ENCODE peak calls at places on chromosomes 7 and 10, in five cellular contexts. B, X, C, A and P are unnamed samples.

GRCh38 chr7:118372530-118372929 is 148.0 kb downstream of the ANKRD7 start:
- DNase-seq in B (no peak), X (no peak), C (no peak), A (no peak), P (no peak)

GRCh38 chr10:116201011-116201410 is 72.0 kb downstream of the GFRA1 start:
- DNase-seq in B (no peak), X (no peak), C (no peak), A (no peak), P (no peak)

GRCh38 chr10:132064771-132065437 is 842 bp upstream of the JAKMIP3 start:
- DNase-seq in B (no peak), X (no peak), C (no peak), A (no peak), P (no peak)

GRCh38 chr10:77391605-77392235 is 245.9 kb downstream of the KCNMA1 start:
- DNase-seq in B (peak), X (peak), C (peak), A (peak), P (peak)

GRCh38 chr10:127922675-127923366 is 15.9 kb downstream of the PTPRE start:
- DNase-seq in B (peak), X (peak), C (no peak), A (no peak), P (no peak)

GRCh38 chr10:117656385-117657367 is 114.1 kb downstream of the EMX2 start:
- DNase-seq in B (no peak), X (no peak), C (no peak), A (no peak), P (no peak)

GRCh38 chr7:105675873-105676484 is 94.7 kb upstream of the EFCAB10 start:
- DNase-seq in B (no peak), X (no peak), C (no peak), A (peak), P (peak)

GRCh38 chr7:146656988-146657387 is 540.4 kb downstream of the CNTNAP2 start:
- DNase-seq in B (no peak), X (no peak), C (no peak), A (no peak), P (no peak)

GRCh38 chr10:12394236-12395033 is 45.1 kb downstream of the CAMK1D start:
- DNase-seq in B (no peak), X (no peak), C (no peak), A (no peak), P (no peak)

GRCh38 chr7:135575296-135575695 is 17.6 kb downstream of the NUP205 start:
- DNase-seq in B (no peak), X (no peak), C (no peak), A (peak), P (no peak)

GRCh38 chr7:110898516-110898915 is 192.4 kb upstream of the LRRN3 start:
- DNase-seq in B (no peak), X (no peak), C (no peak), A (no peak), P (no peak)

GRCh38 chr10:100806356-100806645 is 60.9 kb downstream of the PAX2 start:
- DNase-seq in B (no peak), X (no peak), C (no peak), A (no peak), P (no peak)

GRCh38 chr7:1775389-1775788 is 105.3 kb downstream of the ELFN1 start:
- DNase-seq in B (no peak), X (no peak), C (no peak), A (no peak), P (no peak)

GRCh38 chr7:41130596-41131236 is 572.2 kb downstream of the INHBA start:
- DNase-seq in B (no peak), X (no peak), C (no peak), A (no peak), P (no peak)

GRCh38 chr10:42574336-42574735 is 64.0 kb downstream of the ZNF33B start:
- DNase-seq in B (no peak), X (no peak), C (no peak), A (no peak), P (no peak)

GRCh38 chr10:102535481-102536147 is 31.8 kb downstream of the SUFU start:
- DNase-seq in B (no peak), X (no peak), C (no peak), A (no peak), P (no peak)

GRCh38 chr10:127117125-127117524 is 79.3 kb downstream of the INSYN2A start:
- DNase-seq in B (no peak), X (peak), C (peak), A (peak), P (peak)

GRCh38 chr7:2402687-2403013 is 761 bp upstream of the CHST12 start:
- DNase-seq in B (no peak), X (no peak), C (no peak), A (no peak), P (no peak)

GRCh38 chr10:128049226-128050010 is 76.8 kb downstream of the MKI67 start:
- DNase-seq in B (no peak), X (no peak), C (no peak), A (no peak), P (no peak)

GRCh38 chr7:158829021-158829341 is 328 bp downstream of the ESYT2 start:
- DNase-seq in B (no peak), X (peak), C (peak), A (peak), P (peak)

GRCh38 chr10:78802866-78803265 is 265.9 kb upstream of the ZMIZ1 start:
- DNase-seq in B (no peak), X (peak), C (no peak), A (no peak), P (no peak)

GRCh38 chr7:45567713-45568112 is 6.5 kb upstream of the ADCY1 start:
- DNase-seq in B (no peak), X (no peak), C (no peak), A (no peak), P (no peak)

GRCh38 chr7:92782236-92782635 is 54.1 kb downstream of the CDK6 start:
- DNase-seq in B (no peak), X (no peak), C (no peak), A (no peak), P (no peak)

GRCh38 chr10:96025566-96025965 is 17.8 kb upstream of the CCNJ start:
- DNase-seq in B (no peak), X (peak), C (peak), A (peak), P (peak)

GRCh38 chr10:2812631-2813030 is 254.7 kb upstream of the PFKP start:
- DNase-seq in B (no peak), X (no peak), C (no peak), A (no peak), P (no peak)

GRCh38 chr7:129530881-129531391 is 28.6 kb downstream of the SMKR1 start:
- DNase-seq in B (no peak), X (peak), C (no peak), A (no peak), P (no peak)

GRCh38 chr10:4650572-4650971 is 175.4 kb upstream of the AKR1E2 start:
- DNase-seq in B (no peak), X (peak), C (no peak), A (no peak), P (no peak)

GRCh38 chr7:64946772-64947171 is 43.7 kb downstream of the ZNF273 start:
- DNase-seq in B (no peak), X (peak), C (peak), A (peak), P (peak)

GRCh38 chr7:22572937-22573336 is 72.9 kb upstream of the STEAP1B start:
- DNase-seq in B (no peak), X (no peak), C (no peak), A (no peak), P (no peak)

GRCh38 chr10:48501806-48502771 is 102.8 kb downstream of the ARHGAP22 start:
- DNase-seq in B (no peak), X (no peak), C (no peak), A (no peak), P (no peak)

GRCh38 chr7:152527610-152528032 is 91.8 kb upstream of the KMT2C start:
- DNase-seq in B (no peak), X (no peak), C (no peak), A (no peak), P (no peak)

GRCh38 chr7:152095771-152096170 is 70.3 kb downstream of the GALNT11 start:
- DNase-seq in B (no peak), X (no peak), C (no peak), A (no peak), P (no peak)

GRCh38 chr7:84455788-84456187 is 261.2 kb upstream of the SEMA3A start:
- DNase-seq in B (no peak), X (no peak), C (no peak), A (no peak), P (peak)

GRCh38 chr10:5948999-5949759 is 28.2 kb downstream of the IL15RA start:
- DNase-seq in B (no peak), X (peak), C (peak), A (peak), P (peak)

GRCh38 chr10:86951184-86951761 is 6.1 kb downstream of the MMRN2 start:
- DNase-seq in B (no peak), X (peak), C (no peak), A (no peak), P (no peak)

GRCh38 chr7:106911959-106912358 is 46.9 kb downstream of the PIK3CG start:
- DNase-seq in B (no peak), X (no peak), C (no peak), A (peak), P (no peak)

GRCh38 chr10:86189891-86190290 is 176.7 kb downstream of the GRID1 start:
- DNase-seq in B (no peak), X (no peak), C (no peak), A (no peak), P (no peak)

GRCh38 chr7:38660427-38661099 is 29.4 kb upstream of the AMPH start:
- DNase-seq in B (no peak), X (peak), C (peak), A (peak), P (peak)
- H3K4me3 ChIP-seq in B (no peak), X (no peak), C (no peak), A (no peak), P (no peak)

GRCh38 chr10:70481831-70482530 is 3.4 kb downstream of the PALD1 start:
- DNase-seq in B (peak), X (no peak), C (no peak), A (no peak), P (no peak)
- H3K4me3 ChIP-seq in B (no peak), X (no peak), C (no peak), A (peak), P (no peak)

DNA sequence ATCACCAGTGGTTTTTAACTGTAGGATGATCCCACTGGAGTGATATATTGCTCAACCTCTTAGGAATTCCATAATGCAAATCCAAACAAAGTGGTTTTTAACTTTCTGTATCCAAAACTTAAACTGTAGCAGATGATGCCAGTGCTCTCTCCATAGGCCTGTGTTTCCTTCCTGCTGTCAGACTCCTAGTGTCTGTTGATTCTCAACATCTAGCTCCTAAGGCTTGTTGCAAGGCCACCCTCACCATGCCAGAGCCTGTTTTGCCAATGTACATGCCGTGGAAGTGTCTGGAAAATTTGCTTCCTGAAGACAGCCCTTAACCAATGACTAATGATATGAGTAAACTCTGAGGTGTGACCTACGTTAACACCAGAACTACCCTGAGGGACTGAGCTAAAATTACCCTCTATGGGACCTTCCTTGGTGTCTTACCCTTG is 39.3 kb downstream of the C1GALT1 start:
- DNase-seq in B (no peak), X (peak), C (no peak), A (no peak), P (peak)
- H3K4me3 ChIP-seq in B (no peak), X (no peak), C (no peak), A (no peak), P (no peak)

GRCh38 chr7:97219237-97219636 is 101.7 kb downstream of the SDHAF3 start:
- DNase-seq in B (no peak), X (no peak), C (no peak), A (no peak), P (no peak)

GRCh38 chr7:97215556-97215955 is 98.1 kb downstream of the SDHAF3 start:
- DNase-seq in B (no peak), X (peak), C (peak), A (no peak), P (peak)

DNA sequence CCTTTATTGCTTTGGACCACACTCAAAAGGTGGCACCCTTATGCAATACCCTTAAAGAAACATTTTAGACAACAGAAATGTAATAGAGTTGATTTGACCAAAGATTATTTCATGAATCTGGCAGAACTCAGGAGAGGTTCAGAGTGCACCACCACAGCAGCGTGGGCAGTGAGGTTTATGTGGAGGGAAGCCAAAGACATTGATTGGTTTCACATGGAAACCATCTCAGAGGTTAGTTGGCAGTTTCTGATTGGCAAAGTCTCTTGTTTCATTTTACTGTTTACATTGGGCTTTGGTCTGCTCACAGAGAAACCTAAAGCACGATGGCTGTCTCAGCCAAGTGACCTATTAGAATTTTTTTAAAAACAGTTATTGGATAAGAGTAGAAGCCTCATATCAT is 101.3 kb downstream of the SDHAF3 start:
- DNase-seq in B (no peak), X (no peak), C (no peak), A (no peak), P (no peak)
- H3K4me3 ChIP-seq in B (no peak), X (no peak), C (no peak), A (no peak), P (no peak)

GRCh38 chr10:103666751-103667150 is 173.2 kb downstream of the NEURL1 start:
- DNase-seq in B (no peak), X (no peak), C (no peak), A (no peak), P (no peak)

GRCh38 chr10:103667390-103667789 is 173.9 kb downstream of the NEURL1 start:
- DNase-seq in B (no peak), X (no peak), C (no peak), A (no peak), P (no peak)

GRCh38 chr10:103669944-103670343 is 176.4 kb downstream of the NEURL1 start:
- DNase-seq in B (no peak), X (no peak), C (peak), A (no peak), P (no peak)

GRCh38 chr10:103669243-103669929 is 175.9 kb downstream of the NEURL1 start:
- DNase-seq in B (no peak), X (no peak), C (no peak), A (no peak), P (no peak)

DNA sequence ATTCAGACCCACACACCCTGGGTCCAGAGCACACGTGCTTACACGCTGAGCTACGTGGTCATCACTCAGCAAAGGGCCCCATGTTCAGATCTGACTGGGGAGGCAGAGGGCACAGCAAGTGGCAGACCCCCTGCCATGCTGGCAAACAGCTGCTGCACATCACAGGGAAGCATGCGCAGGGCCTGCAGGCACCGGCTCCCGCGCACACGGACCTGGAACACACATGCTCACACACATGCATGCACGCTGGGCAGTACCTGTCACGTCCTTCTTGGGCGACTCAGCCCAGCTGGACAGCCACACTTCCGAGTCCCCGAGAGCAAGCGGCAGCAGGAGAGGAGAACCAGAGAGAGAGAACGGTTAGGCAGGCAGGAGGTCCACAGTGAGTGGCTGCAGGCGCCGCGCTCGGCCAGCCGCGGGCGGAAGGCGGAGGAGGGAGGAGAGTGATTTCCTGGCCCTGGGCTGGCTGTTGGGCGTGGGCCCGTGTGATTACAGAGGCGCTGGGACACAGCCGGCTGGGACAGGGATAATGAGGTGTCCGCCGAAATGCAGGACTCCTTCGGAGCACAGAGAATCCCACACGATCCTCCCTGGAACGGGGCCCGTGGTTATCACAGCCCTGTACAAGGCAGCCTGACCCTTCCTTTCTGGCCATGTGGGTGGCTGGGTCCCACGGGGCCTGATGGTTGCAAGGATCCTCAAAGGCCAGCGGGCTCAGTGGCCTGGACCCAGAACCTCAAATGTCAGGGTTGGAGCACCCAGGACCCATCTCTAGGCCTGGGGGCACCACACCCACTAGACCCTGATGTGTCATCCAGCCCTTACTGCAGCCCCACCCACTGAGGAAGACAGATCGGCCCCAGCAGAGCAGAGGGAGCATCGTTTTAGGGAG is 175.1 kb downstream of the NEURL1 start:
- DNase-seq in B (no peak), X (no peak), C (no peak), A (no peak), P (peak)
- H3K4me3 ChIP-seq in B (peak), X (no peak), C (no peak), A (no peak), P (no peak)

DNA sequence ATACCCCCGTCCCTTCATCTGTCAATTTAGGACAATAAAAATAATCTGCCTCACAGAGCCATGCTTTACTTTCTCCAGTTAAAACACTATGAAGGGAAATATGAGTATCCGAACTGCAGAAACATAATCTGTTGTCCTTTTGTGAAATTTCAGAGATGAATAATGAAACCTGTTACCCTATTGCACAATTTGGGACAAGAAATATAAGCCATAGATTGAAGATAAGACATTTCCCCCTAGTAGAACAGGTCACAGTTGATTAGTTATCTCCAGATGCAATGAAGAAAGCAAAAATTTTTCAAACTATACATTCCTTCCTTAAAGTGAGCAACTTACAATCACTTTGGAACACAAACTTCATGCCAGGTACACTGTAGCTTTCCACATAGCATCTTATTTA is 2.3 kb upstream of the CHN2 start:
- DNase-seq in B (no peak), X (no peak), C (no peak), A (no peak), P (no peak)
- H3K4me3 ChIP-seq in B (no peak), X (no peak), C (no peak), A (no peak), P (no peak)

GRCh38 chr10:11177926-11178453 is 160.3 kb downstream of the CELF2 start:
- DNase-seq in B (no peak), X (no peak), C (no peak), A (no peak), P (no peak)

GRCh38 chr10:11181996-11182395 is 164.3 kb downstream of the CELF2 start:
- DNase-seq in B (peak), X (no peak), C (no peak), A (no peak), P (no peak)

GRCh38 chr10:11180228-11180627 is 162.6 kb downstream of the CELF2 start:
- DNase-seq in B (no peak), X (no peak), C (no peak), A (no peak), P (no peak)

GRCh38 chr10:11178606-11179221 is 161.0 kb downstream of the CELF2 start:
- DNase-seq in B (no peak), X (peak), C (no peak), A (no peak), P (peak)

GRCh38 chr10:11179231-11180105 is 161.8 kb downstream of the CELF2 start:
- DNase-seq in B (no peak), X (no peak), C (no peak), A (no peak), P (no peak)
- H3K4me3 ChIP-seq in B (peak), X (no peak), C (no peak), A (no peak), P (no peak)

DNA sequence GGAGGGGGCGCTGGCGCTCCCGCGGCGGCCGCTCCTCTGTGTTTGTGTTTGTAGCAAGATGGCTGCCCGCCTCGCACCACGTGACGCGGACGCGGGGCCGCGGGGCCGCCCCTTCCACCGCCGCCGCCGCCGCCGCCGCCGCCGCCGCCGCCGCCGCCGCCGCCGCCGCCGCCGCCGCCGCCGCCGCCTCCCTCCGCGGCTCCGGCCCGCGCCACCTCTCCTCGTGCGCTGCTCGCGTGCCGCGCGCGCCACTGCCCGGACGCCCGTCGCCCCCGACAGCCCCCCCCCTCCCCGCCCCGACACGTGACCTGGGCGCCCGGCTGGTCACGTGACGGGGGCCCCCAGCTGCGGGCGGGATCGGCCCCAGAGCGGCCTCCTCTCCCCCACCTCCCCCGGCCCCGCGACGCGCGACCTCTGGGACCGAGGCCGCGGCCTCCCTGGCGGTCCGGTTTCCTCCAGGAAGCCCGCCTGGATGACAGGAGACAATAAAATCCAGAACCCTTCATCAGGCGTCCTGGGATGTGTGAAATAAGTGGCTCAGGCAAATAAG is at the start of gene GIGYF1:
- DNase-seq in B (no peak), X (peak), C (peak), A (peak), P (peak)
- H3K4me3 ChIP-seq in B (peak), X (peak), C (peak), A (peak), P (peak)

GRCh38 chr7:38451840-38452239 is 178.4 kb upstream of the TARP start:
- DNase-seq in B (no peak), X (peak), C (peak), A (no peak), P (peak)

GRCh38 chr7:38448842-38449241 is 175.4 kb upstream of the TARP start:
- DNase-seq in B (no peak), X (no peak), C (no peak), A (no peak), P (no peak)

GRCh38 chr7:38452615-38453014 is 178.6 kb downstream of the AMPH start:
- DNase-seq in B (no peak), X (peak), C (no peak), A (no peak), P (no peak)

GRCh38 chr7:38453187-38453586 is 178.0 kb downstream of the AMPH start:
- DNase-seq in B (no peak), X (peak), C (peak), A (no peak), P (peak)

GRCh38 chr7:38448076-38448475 is 174.6 kb upstream of the TARP start:
- DNase-seq in B (no peak), X (no peak), C (no peak), A (no peak), P (peak)
- H3K4me3 ChIP-seq in B (no peak), X (no peak), C (no peak), A (no peak), P (no peak)